ENCODE peak calls at places on chromosomes 3 and 15, in seven cellular contexts. Z is body of pancreas; P is progenitor cell of endocrine pancreas; L is WTC11; G is A549; F is psoas muscle; A is activated CD8-positive, alpha-beta T cell treated with anti-CD3 and anti-CD28 coated beads for 36 hours. V is an unnamed sample.

GRCh38 chr3:13785853-13786455 is 93.9 kb downstream of the WNT7A start:
- DNase-seq in L (no peak), G (no peak), P (no peak), F (no peak), Z (no peak), A (no peak), V (no peak)

GRCh38 chr3:150825916-150826377 is 63.0 kb upstream of the SIAH2 start:
- DNase-seq in P (no peak), A (no peak), L (no peak), G (no peak), Z (peak; percentile 30), F (no peak), V (no peak)

GRCh38 chr3:38574411-38575278 is 74.8 kb downstream of the SCN5A start:
- DNase-seq in P (peak; percentile 4), A (no peak), Z (no peak), L (no peak), F (no peak), G (no peak), V (no peak)

GRCh38 chr3:193053031-193053430 is 135.4 kb upstream of the MB21D2 start:
- DNase-seq in Z (no peak), F (no peak), L (no peak), G (no peak), A (no peak), P (no peak), V (no peak)

GRCh38 chr3:75906555-75907112 is 121.3 kb upstream of the ZNF717 start:
- DNase-seq in L (peak; percentile 87), A (no peak), G (no peak), Z (peak; percentile 3), F (peak; percentile 12), P (peak; percentile 55), V (no peak)

GRCh38 chr3:50189274-50189673 is 2.1 kb upstream of the GNAT1 start:
- DNase-seq in L (peak; percentile 80), P (peak; percentile 58), Z (peak; percentile 84), G (peak; percentile 57), A (peak; percentile 76), F (peak; percentile 70), V (peak; percentile 60)

GRCh38 chr3:119885746-119886530 is 104.0 kb downstream of the NR1I2 start:
- DNase-seq in F (no peak), A (no peak), Z (no peak), G (no peak), L (no peak), P (no peak), V (no peak)

GRCh38 chr15:73753250-73754130 is at the start of gene INSYN1:
- DNase-seq in G (peak; percentile 19), Z (peak; percentile 41), F (peak; percentile 54), A (no peak), P (peak; percentile 36), L (peak; percentile 42), V (no peak)

GRCh38 chr15:68402432-68403160 is 29.4 kb downstream of the ITGA11 start:
- DNase-seq in L (no peak), Z (no peak), A (no peak), G (no peak), F (no peak), P (no peak), V (no peak)

GRCh38 chr3:182533394-182533793 is 259.9 kb upstream of the ATP11B start:
- DNase-seq in A (no peak), G (no peak), F (no peak), L (no peak), Z (no peak), P (no peak), V (no peak)

GRCh38 chr3:48125026-48125704 is 63.1 kb downstream of the CDC25A start:
- DNase-seq in G (no peak), P (no peak), A (no peak), Z (peak; percentile 38), L (no peak), F (no peak), V (no peak)

GRCh38 chr15:92668620-92669019 is 13.0 kb upstream of the FAM174B start:
- DNase-seq in Z (no peak), A (no peak), F (no peak), G (no peak), L (no peak), P (no peak), V (no peak)

GRCh38 chr3:114336122-114336697 is 42.4 kb downstream of the TIGIT start:
- DNase-seq in P (no peak), F (no peak), G (no peak), A (no peak), L (no peak), Z (no peak), V (no peak)
- TF ChIP-seq CTCF in P (peak; percentile 54), F (peak; percentile 23), G (peak; percentile 36), A (peak; percentile 66), L (no peak), Z (peak; percentile 39), V (peak; percentile 42)

DNA sequence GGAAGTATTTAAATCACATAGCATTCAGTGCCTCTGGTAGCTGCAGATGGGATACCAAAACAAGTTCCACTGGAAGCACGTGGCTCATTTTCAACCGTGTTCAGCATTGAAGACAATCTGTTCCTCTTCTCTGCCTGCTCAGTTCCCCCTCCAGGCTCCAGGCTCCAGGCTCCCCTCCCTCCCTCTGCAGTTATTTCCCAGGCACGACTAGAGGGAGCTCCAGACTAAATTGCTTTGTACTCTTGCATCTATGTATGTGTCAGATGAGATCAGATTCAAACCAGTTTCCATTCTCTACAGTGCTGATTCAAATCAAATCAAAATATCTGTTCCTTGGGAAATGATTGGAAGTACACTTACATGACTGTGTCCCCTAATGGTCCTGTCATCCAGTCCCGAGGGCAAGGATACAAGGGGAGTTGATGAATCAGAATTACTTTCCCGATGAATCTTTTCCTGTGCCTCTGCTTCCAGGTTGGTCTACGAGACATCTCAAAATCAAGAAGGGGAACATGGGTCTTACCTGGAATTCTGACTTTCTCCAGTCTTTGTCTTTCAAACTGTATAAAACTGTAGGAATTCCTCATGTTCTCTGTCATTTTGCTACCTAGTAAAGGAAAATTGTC is 600.5 kb downstream of the EDEM1 start:
- DNase-seq in P (no peak), L (no peak), A (no peak), Z (peak; percentile 38), F (no peak), G (peak; percentile 24), V (no peak)
- TF ChIP-seq CTCF in P (peak; percentile 45), L (no peak), A (no peak), Z (peak; percentile 47), F (no peak), G (peak; percentile 31), V (peak; percentile 23)

DNA sequence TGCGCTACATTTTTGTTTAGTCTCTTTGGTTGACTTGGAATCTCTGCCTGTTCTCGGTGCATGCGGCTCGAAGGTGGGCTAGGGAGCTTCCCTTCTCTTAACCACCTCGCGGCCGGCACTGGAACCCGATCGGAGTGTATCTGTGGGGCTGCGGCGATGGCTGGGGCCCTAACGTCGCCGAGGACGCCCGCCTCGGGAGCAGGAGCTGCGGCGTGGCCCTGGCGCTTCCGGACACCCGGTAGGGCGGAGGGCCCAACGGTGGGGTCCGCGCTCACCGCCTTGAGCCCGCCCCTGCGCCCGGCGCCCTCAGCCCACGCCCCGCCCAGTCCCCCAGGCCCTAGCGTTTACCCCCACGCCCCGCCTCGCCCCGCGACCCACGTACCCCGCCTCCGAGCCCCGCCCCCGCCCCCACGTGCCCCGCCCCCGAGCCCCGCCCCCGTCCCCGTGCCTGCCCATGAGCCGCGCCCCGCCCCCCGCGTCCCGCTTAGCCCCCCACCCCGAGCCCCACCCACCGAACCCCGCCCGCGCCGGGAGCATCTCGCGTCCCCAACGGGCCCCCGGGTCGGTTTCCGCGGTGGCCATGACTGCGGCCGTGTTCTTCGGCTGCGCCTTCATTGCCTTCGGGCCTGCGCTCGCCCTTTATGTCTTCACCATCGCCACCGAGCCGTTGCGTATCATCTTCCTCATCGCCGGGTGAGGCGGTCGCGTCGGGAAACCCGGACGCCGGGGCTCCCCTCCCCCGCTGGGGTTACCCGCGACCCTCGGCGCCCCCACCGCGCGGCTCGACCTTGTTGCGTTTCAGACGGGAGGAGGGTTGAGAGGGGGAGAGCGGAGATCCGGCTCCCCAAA is at the start of gene APH1B:
- DNase-seq in L (peak; percentile 84), Z (peak; percentile 89), P (peak; percentile 75), G (peak; percentile 69), F (peak; percentile 85), A (peak; percentile 77), V (peak; percentile 89)
- TF ChIP-seq CTCF in L (no peak), Z (no peak), P (peak; percentile 9), G (no peak), F (no peak), A (no peak), V (no peak)

GRCh38 chr3:160956785-160957184 is 148.4 kb downstream of the B3GALNT1 start:
- DNase-seq in L (no peak), G (no peak), F (no peak), A (no peak), P (no peak), Z (no peak), V (peak; percentile 29)
- TF ChIP-seq CTCF in L (no peak), G (no peak), F (no peak), A (peak; percentile 35), P (no peak), Z (peak; percentile 35), V (peak; percentile 55)